ENCODE peak calls at places on chromosomes 16 and 17, in nine cellular contexts. D is neural progenitor cell, U is cardiac fibroblast, L is endodermal cell, F is HFFc6, Q is RWPE1, Y is AG09309, I is AG04450, R is endothelial cell. O is an unnamed sample.

GRCh38 chr17:3956558-3956957 is 7.7 kb downstream of the ATP2A3 start:
- DNase-seq in D (no peak), U (no peak), L (peak), F (no peak), Q (no peak), Y (no peak), I (no peak), R (no peak), O (no peak)

GRCh38 chr16:8855051-8855786 is 13.6 kb downstream of the CARHSP1 start:
- DNase-seq in D (no peak), U (no peak), L (no peak), F (no peak), Q (no peak), Y (no peak), I (no peak), R (no peak), O (no peak)

GRCh38 chr17:82134101-82134500 is 36.1 kb upstream of the FASN start:
- DNase-seq in D (no peak), U (peak), L (no peak), F (no peak), Q (peak), Y (no peak), I (no peak), R (no peak), O (no peak)

GRCh38 chr17:78387982-78388941 is 9.8 kb downstream of the PGS1 start:
- DNase-seq in D (no peak), U (no peak), L (peak), F (peak), Q (no peak), Y (no peak), I (no peak), R (no peak), O (no peak)

GRCh38 chr17:46812624-46813318 is 5.7 kb downstream of the WNT3 start:
- DNase-seq in D (no peak), U (no peak), L (no peak), F (no peak), Q (no peak), Y (no peak), I (no peak), R (no peak), O (no peak)

GRCh38 chr16:20870122-20870521 is 30.0 kb downstream of the DCUN1D3 start:
- DNase-seq in D (no peak), U (no peak), L (no peak), F (no peak), Q (no peak), Y (no peak), I (no peak), R (no peak), O (no peak)

GRCh38 chr16:17379121-17379571 is 91.6 kb downstream of the XYLT1 start:
- DNase-seq in D (no peak), U (no peak), L (no peak), F (peak), Q (no peak), Y (peak), I (no peak), R (no peak), O (no peak)

GRCh38 chr16:15996432-15997109 is 47.2 kb downstream of the ABCC1 start:
- DNase-seq in D (no peak), U (peak), L (no peak), F (peak), Q (peak), Y (peak), I (peak), R (no peak), O (peak)

GRCh38 chr16:74034862-74035261 is 261.8 kb upstream of the PSMD7 start:
- DNase-seq in D (peak), U (peak), L (no peak), F (no peak), Q (peak), Y (no peak), I (no peak), R (peak), O (peak)

GRCh38 chr16:27531186-27531585 is 18.5 kb downstream of the GTF3C1 start:
- DNase-seq in D (no peak), U (no peak), L (no peak), F (no peak), Q (no peak), Y (no peak), I (no peak), R (no peak), O (no peak)

GRCh38 chr16:27690604-27691003 is 140.7 kb downstream of the KATNIP start:
- DNase-seq in D (peak), U (peak), L (peak), F (peak), Q (peak), Y (no peak), I (no peak), R (peak), O (no peak)

GRCh38 chr17:16909887-16910286 is 62.0 kb downstream of the TNFRSF13B start:
- DNase-seq in D (no peak), U (no peak), L (peak), F (no peak), Q (no peak), Y (no peak), I (no peak), R (peak), O (no peak)

GRCh38 chr16:938136-938535 is 32.6 kb downstream of the LMF1 start:
- DNase-seq in D (no peak), U (no peak), L (no peak), F (no peak), Q (no peak), Y (no peak), I (no peak), R (no peak), O (no peak)

GRCh38 chr17:75371981-75372380 is 33.5 kb downstream of the GRB2 start:
- DNase-seq in D (no peak), U (no peak), L (peak), F (no peak), Q (no peak), Y (no peak), I (no peak), R (no peak), O (no peak)

GRCh38 chr17:1577186-1577585 is 14.6 kb upstream of the PITPNA start:
- DNase-seq in D (no peak), U (peak), L (peak), F (peak), Q (peak), Y (peak), I (peak), R (no peak), O (peak)

GRCh38 chr17:81665205-81666091 is 957 bp downstream of the OXLD1 start:
- DNase-seq in D (peak), U (peak), L (peak), F (no peak), Q (peak), Y (no peak), I (no peak), R (no peak), O (no peak)

GRCh38 chr16:21167360-21167759 is 8.9 kb downstream of the LDAF1 start:
- DNase-seq in D (no peak), U (peak), L (no peak), F (peak), Q (peak), Y (peak), I (peak), R (no peak), O (no peak)

GRCh38 chr16:13193721-13194120 is 292.3 kb downstream of the SHISA9 start:
- DNase-seq in D (no peak), U (no peak), L (no peak), F (no peak), Q (no peak), Y (no peak), I (no peak), R (no peak), O (no peak)

GRCh38 chr17:50037321-50038107 is 18.4 kb upstream of the ITGA3 start:
- DNase-seq in D (no peak), U (peak), L (no peak), F (peak), Q (no peak), Y (no peak), I (no peak), R (no peak), O (no peak)

GRCh38 chr17:1779571-1780074 is 17.8 kb downstream of the SERPINF1 start:
- DNase-seq in D (no peak), U (peak), L (no peak), F (peak), Q (peak), Y (peak), I (peak), R (no peak), O (peak)

GRCh38 chr17:80259642-80260535 is 763 bp upstream of the RNF213 start:
- DNase-seq in D (peak), U (peak), L (peak), F (peak), Q (peak), Y (no peak), I (no peak), R (peak), O (peak)
- TF ChIP-seq CTCF in D (peak), U (no peak), L (peak), F (no peak), Q (no peak), Y (no peak), I (no peak), R (no peak), O (no peak)

GRCh38 chr17:34081269-34081668 is 173.8 kb upstream of the CCL2 start:
- DNase-seq in D (peak), U (peak), L (peak), F (no peak), Q (no peak), Y (no peak), I (no peak), R (peak), O (no peak)
- TF ChIP-seq CTCF in D (peak), U (peak), L (peak), F (no peak), Q (peak), Y (no peak), I (peak), R (peak), O (peak)

GRCh38 chr17:55996826-55997225 is 156.4 kb upstream of the ANKFN1 start:
- DNase-seq in D (no peak), U (no peak), L (no peak), F (peak), Q (no peak), Y (no peak), I (no peak), R (no peak), O (no peak)
- TF ChIP-seq CTCF in D (peak), U (no peak), L (peak), F (peak), Q (peak), Y (no peak), I (no peak), R (no peak), O (peak)

GRCh38 chr16:86061318-86061695 is 162.3 kb downstream of the IRF8 start:
- DNase-seq in D (no peak), U (no peak), L (no peak), F (no peak), Q (no peak), Y (no peak), I (no peak), R (no peak), O (no peak)

GRCh38 chr16:86060381-86061317 is 161.7 kb downstream of the IRF8 start:
- DNase-seq in D (no peak), U (no peak), L (peak), F (no peak), Q (no peak), Y (no peak), I (no peak), R (no peak), O (no peak)

GRCh38 chr16:86063696-86064405 is 164.9 kb downstream of the IRF8 start:
- DNase-seq in D (no peak), U (no peak), L (no peak), F (no peak), Q (no peak), Y (no peak), I (no peak), R (no peak), O (no peak)

GRCh38 chr16:86061771-86062170 is 162.8 kb downstream of the IRF8 start:
- DNase-seq in D (no peak), U (no peak), L (no peak), F (no peak), Q (no peak), Y (no peak), I (no peak), R (no peak), O (no peak)

DNA sequence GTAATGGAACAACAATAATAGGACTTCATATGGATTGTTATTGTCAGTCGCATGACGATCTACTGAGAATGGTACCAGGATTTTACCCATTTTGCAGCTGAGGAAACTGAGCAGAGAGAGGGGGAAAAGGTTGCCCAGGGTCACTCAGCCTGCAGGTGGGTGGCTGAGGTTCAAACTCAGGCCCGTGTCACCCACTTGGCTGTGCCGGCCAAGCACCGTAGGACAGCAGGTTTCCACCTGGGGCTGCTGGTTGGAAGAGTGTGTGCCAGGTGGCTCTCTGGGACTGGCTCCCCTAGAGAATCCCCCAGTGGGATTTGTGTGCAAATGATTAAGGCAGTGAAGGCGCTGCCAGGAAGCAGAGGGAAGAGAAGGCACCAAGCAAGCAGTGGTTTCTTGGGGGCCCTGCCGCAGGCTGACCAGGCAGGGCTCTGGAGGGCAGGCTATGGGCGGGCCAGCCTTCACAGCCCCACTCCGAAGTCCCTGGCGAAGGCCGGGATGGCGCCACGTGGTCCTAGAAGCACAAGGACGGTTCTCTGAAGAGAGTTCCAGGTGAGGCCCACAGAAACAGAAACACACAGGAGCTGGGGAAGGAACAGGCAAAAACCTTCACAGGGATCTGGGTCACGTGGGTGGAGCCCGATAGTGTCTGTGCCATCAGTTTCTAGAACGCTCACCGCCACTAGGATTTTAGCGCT is 163.5 kb downstream of the IRF8 start:
- DNase-seq in D (no peak), U (no peak), L (no peak), F (no peak), Q (no peak), Y (no peak), I (no peak), R (no peak), O (no peak)
- TF ChIP-seq CTCF in D (no peak), U (no peak), L (no peak), F (no peak), Q (no peak), Y (no peak), I (no peak), R (no peak), O (no peak)

DNA sequence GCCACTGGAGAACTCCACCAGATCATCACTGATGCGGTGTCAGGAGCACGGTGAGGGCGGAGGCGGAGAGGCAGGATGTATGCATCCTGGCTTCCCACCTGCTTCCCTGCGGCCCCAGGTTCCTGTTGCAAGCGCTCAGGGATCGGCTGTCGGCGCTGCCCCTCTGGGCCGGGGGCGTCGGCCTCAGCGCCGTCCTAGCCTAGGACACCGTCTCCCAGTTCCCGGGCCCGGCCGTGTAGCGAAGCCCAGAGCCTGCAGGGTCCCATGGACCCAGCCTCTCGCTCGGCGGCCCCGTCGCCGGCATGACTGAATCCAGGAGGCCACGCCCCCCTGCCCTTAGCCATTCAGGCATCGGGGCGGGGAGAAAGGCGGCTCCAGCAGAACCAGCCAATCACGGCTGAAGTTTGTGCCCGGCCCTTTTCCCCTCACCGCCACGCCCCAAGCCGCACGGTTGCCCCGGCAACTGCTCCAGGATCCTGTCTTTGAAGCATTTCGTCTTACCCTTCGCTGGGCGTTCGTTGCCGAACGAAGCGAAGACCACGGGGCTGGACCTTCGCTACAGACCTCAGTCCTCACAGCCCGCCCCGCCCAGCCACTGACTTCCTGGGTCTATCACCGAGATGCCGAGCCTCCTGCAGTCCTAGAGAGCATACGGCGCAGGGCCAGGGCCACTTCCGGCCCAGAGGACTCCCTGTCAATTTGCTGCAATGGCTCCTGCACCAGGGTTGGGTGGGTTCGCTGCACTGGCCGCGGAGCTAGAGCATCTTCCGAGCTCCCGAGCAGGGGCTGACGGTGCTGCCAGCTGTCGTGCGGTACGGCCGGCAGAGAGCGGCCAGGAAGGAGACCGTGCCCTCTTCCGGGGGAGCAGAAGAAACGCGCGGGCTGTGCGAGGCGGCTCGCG is 10.6 kb upstream of the ZNF213 start:
- DNase-seq in D (peak), U (peak), L (peak), F (peak), Q (peak), Y (peak), I (peak), R (peak), O (peak)
- TF ChIP-seq CTCF in D (peak), U (peak), L (peak), F (peak), Q (no peak), Y (peak), I (peak), R (no peak), O (peak)

GRCh38 chr17:31877341-31877740 is 18.3 kb upstream of the COPRS start:
- DNase-seq in D (no peak), U (no peak), L (no peak), F (no peak), Q (no peak), Y (no peak), I (no peak), R (no peak), O (no peak)
- TF ChIP-seq CTCF in D (no peak), U (no peak), L (no peak), F (no peak), Q (no peak), Y (no peak), I (no peak), R (no peak), O (no peak)

GRCh38 chr17:32443827-32444300 is 446 bp upstream of the PSMD11 start:
- DNase-seq in D (no peak), U (no peak), L (no peak), F (no peak), Q (no peak), Y (no peak), I (no peak), R (no peak), O (no peak)
- TF ChIP-seq CTCF in D (peak), U (no peak), L (peak), F (no peak), Q (no peak), Y (no peak), I (no peak), R (no peak), O (no peak)

DNA sequence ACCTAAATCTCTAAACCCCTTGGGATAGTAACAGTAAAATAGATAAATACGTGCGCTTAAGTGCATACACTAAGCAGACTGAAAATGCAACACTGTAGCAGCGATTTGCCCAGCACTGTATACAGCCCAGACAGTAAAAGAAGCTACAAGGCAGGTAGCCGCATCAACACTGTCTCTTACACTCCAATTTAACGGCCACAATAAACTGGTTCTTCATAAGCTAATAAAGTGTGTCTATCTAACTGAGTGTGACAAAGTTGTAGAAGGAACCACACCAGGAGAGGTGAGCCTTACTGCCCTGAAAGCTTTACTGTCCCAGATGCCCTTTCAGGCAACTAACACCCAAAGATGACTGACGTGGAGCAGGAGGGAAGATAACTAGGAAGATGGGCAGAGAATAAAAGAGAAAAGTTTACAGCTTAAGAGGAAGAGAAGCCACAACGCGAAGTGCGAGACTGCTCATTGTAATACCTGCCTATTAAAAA is 847 bp downstream of the ZDHHC7 start:
- DNase-seq in D (no peak), U (no peak), L (no peak), F (no peak), Q (no peak), Y (no peak), I (no peak), R (no peak), O (no peak)
- TF ChIP-seq CTCF in D (no peak), U (no peak), L (no peak), F (no peak), Q (no peak), Y (no peak), I (no peak), R (no peak), O (no peak)

DNA sequence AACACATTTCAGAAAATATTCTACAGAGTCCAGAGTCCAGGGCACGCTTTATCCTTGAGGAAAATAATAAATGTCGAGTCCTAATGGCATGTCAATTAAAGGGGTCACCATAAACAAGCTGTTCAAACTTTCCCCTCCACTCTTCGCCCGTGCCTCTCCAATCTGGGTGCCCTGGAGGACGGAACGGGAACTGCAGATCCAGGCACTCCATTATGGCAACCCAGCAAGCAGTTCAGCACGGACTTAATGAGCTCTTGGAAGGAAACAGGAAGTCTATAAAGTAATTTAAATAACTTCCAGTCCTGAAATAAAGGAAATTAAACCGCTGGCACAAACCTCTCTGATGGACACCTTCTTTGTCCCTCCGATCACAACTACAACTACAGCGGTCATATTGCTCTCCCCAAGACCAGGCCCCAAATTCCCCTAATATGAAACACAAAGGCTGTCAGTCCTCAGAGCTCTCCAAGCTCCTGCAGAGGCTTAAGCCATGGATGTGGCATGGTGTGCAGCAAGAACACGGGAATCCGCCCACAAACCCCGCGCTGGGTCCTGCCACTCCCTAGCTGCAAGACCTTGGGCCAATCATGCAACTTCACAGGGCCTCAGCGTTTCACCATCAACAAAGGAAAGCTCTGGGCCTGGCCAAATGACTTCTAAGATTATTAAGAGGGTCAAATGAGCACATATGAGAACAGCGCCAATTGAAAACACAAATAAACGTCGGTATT is 52.6 kb downstream of the ZFHX3 start:
- DNase-seq in D (peak), U (no peak), L (peak), F (no peak), Q (no peak), Y (no peak), I (no peak), R (peak), O (no peak)
- TF ChIP-seq CTCF in D (peak), U (peak), L (peak), F (peak), Q (no peak), Y (peak), I (peak), R (peak), O (peak)

DNA sequence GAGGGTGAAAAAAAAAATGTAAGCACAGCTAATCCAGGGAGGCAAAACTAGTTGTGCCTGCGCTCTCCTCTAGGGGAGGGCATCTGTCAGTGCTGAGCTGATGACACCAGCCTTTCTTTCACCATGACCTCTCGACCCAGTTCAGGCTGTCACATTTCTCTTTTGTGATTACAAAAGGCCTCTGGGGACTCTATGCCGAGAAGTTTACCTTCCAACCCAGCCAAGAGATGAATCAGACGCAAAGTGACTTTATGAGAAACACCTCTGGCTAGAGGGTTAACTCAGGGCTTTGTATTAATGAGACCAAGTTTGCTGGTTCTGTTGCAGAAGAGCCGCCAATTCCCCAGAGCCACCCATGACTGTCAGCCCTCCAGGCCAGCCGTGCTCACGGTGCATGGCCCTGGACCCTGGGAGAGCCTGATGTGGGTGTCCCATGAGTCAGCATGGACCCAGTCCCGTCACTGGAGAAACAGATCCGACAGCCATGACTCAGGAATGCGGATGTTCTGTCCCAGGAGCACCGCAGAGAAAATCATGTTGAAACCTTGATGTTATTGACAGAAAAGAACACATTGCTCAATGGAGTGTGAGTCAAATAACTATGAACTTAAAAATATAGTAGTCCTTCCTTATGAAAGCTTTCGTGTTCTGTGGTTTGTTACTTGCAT is 437.2 kb downstream of the HS3ST3B1 start:
- DNase-seq in D (peak), U (peak), L (peak), F (peak), Q (peak), Y (peak), I (peak), R (no peak), O (peak)
- TF ChIP-seq CTCF in D (peak), U (peak), L (peak), F (peak), Q (peak), Y (peak), I (peak), R (no peak), O (peak)

O was measured in AG09319.